ENCODE peak calls at places on chromosomes 1 and 21, in five cellular contexts. Q, Z, W, K and L are unnamed samples.

GRCh38 chr1:1411626-1412025 is 4.5 kb upstream of the MRPL20 start:
- DNase-seq in Q (no peak), Z (no peak), W (no peak), K (no peak), L (no peak)

GRCh38 chr1:173222149-173223030 is 15.3 kb upstream of the TNFSF4 start:
- DNase-seq in Q (no peak), Z (no peak), W (no peak), K (no peak), L (no peak)

GRCh38 chr21:34510148-34511142 is 1.6 kb downstream of the KCNE1 start:
- DNase-seq in Q (no peak), Z (peak), W (peak), K (peak), L (peak)

GRCh38 chr1:220990417-220991337 is 111.4 kb downstream of the HLX start:
- DNase-seq in Q (no peak), Z (no peak), W (no peak), K (no peak), L (no peak)

GRCh38 chr1:71638081-71638766 is 557.4 kb upstream of the ZRANB2 start:
- DNase-seq in Q (no peak), Z (no peak), W (no peak), K (no peak), L (no peak)

GRCh38 chr1:119795471-119795870 is 15.8 kb downstream of the REG4 start:
- DNase-seq in Q (no peak), Z (no peak), W (no peak), K (no peak), L (no peak)

GRCh38 chr1:71053758-71054157 is 6.1 kb upstream of the PTGER3 start:
- DNase-seq in Q (no peak), Z (no peak), W (peak), K (no peak), L (no peak)

GRCh38 chr1:178324003-178324402 is 172.8 kb downstream of the CLEC20A start:
- DNase-seq in Q (no peak), Z (no peak), W (no peak), K (no peak), L (no peak)

GRCh38 chr1:8011923-8012858 is 13.9 kb downstream of the ERRFI1 start:
- DNase-seq in Q (no peak), Z (no peak), W (no peak), K (no peak), L (no peak)

GRCh38 chr1:158126425-158126824 is 54.3 kb upstream of the CD1D start:
- DNase-seq in Q (no peak), Z (no peak), W (no peak), K (no peak), L (no peak)

GRCh38 chr1:247966520-247967204 is 1.6 kb downstream of the OR2AK2 start:
- DNase-seq in Q (no peak), Z (no peak), W (no peak), K (no peak), L (no peak)

GRCh38 chr1:193355179-193355578 is 168.8 kb upstream of the B3GALT2 start:
- DNase-seq in Q (no peak), Z (no peak), W (no peak), K (no peak), L (no peak)

GRCh38 chr1:160053548-160054365 is 16.2 kb downstream of the KCNJ10 start:
- DNase-seq in Q (no peak), Z (no peak), W (no peak), K (no peak), L (no peak)

GRCh38 chr1:228236744-228237143 is 28.9 kb downstream of the OBSCN start:
- DNase-seq in Q (no peak), Z (peak), W (no peak), K (peak), L (no peak)

GRCh38 chr1:157782946-157783345 is 6.0 kb upstream of the FCRL2 start:
- DNase-seq in Q (no peak), Z (no peak), W (no peak), K (no peak), L (no peak)

GRCh38 chr1:169106921-169107672 is 607 bp downstream of the ATP1B1 start:
- DNase-seq in Q (no peak), Z (no peak), W (peak), K (peak), L (no peak)